ENCODE peak calls at places on chromosome 14, in eight cellular contexts. One of them, this sample, is unnamed. For H3K36me3 and H3K4me1, the result is how much of the 10 kb centered on the place peaks cover.

GRCh38 chr14:68822132-68822651 is 29.3 kb upstream of the ZFP36L1 start:
- DNase-seq in IMR-90: no peak
- DNase-seq in endothelial cell of umbilical vein: no peak
- DNase-seq in astrocyte: no peak
- DNase-seq in cardiac muscle cell: no peak
- DNase-seq in transverse colon: no peak
- DNase-seq in mesendoderm: no peak
- DNase-seq in CD8-positive, alpha-beta T cell: no peak
- DNase-seq in this sample: no peak

GRCh38 chr14:53640695-53641094 is 315.9 kb downstream of the BMP4 start:
- DNase-seq in IMR-90: peak
- DNase-seq in endothelial cell of umbilical vein: peak
- DNase-seq in astrocyte: peak
- DNase-seq in cardiac muscle cell: no peak
- DNase-seq in transverse colon: no peak
- DNase-seq in mesendoderm: no peak
- DNase-seq in CD8-positive, alpha-beta T cell: no peak
- DNase-seq in this sample: no peak

GRCh38 chr14:99231850-99232401 is 40.1 kb downstream of the BCL11B start:
- DNase-seq in IMR-90: no peak
- DNase-seq in endothelial cell of umbilical vein: no peak
- DNase-seq in astrocyte: peak
- DNase-seq in cardiac muscle cell: no peak
- DNase-seq in transverse colon: no peak
- DNase-seq in mesendoderm: peak
- DNase-seq in CD8-positive, alpha-beta T cell: peak
- DNase-seq in this sample: no peak

GRCh38 chr14:50023671-50024490 is 92.5 kb downstream of the VCPKMT start:
- DNase-seq in IMR-90: peak
- DNase-seq in endothelial cell of umbilical vein: no peak
- DNase-seq in astrocyte: peak
- DNase-seq in cardiac muscle cell: peak
- DNase-seq in transverse colon: no peak
- DNase-seq in mesendoderm: no peak
- DNase-seq in CD8-positive, alpha-beta T cell: no peak
- DNase-seq in this sample: no peak

GRCh38 chr14:23056257-23056955 is 914 bp downstream of the CDH24 start:
- DNase-seq in IMR-90: peak
- DNase-seq in endothelial cell of umbilical vein: peak
- DNase-seq in astrocyte: peak
- DNase-seq in cardiac muscle cell: peak
- DNase-seq in transverse colon: peak
- DNase-seq in mesendoderm: peak
- DNase-seq in CD8-positive, alpha-beta T cell: peak
- DNase-seq in this sample: peak

GRCh38 chr14:33377596-33378390 is 439.1 kb downstream of the NPAS3 start:
- DNase-seq in IMR-90: no peak
- DNase-seq in endothelial cell of umbilical vein: no peak
- DNase-seq in astrocyte: peak
- DNase-seq in cardiac muscle cell: no peak
- DNase-seq in transverse colon: no peak
- DNase-seq in mesendoderm: no peak
- DNase-seq in CD8-positive, alpha-beta T cell: no peak
- DNase-seq in this sample: no peak

GRCh38 chr14:61153436-61153835 is 127.7 kb downstream of the TMEM30B start:
- DNase-seq in IMR-90: peak
- DNase-seq in endothelial cell of umbilical vein: no peak
- DNase-seq in astrocyte: peak
- DNase-seq in cardiac muscle cell: no peak
- DNase-seq in transverse colon: no peak
- DNase-seq in mesendoderm: peak
- DNase-seq in CD8-positive, alpha-beta T cell: no peak
- DNase-seq in this sample: no peak

GRCh38 chr14:79051009-79051710 is 881.0 kb downstream of the NRXN3 start:
- DNase-seq in IMR-90: no peak
- DNase-seq in endothelial cell of umbilical vein: no peak
- DNase-seq in astrocyte: no peak
- DNase-seq in cardiac muscle cell: no peak
- DNase-seq in transverse colon: no peak
- DNase-seq in mesendoderm: no peak
- DNase-seq in CD8-positive, alpha-beta T cell: no peak
- DNase-seq in this sample: no peak

GRCh38 chr14:88476375-88476774 is 78.4 kb downstream of the PTPN21 start:
- DNase-seq in IMR-90: no peak
- DNase-seq in endothelial cell of umbilical vein: no peak
- DNase-seq in astrocyte: peak
- DNase-seq in cardiac muscle cell: no peak
- DNase-seq in transverse colon: no peak
- DNase-seq in mesendoderm: no peak
- DNase-seq in CD8-positive, alpha-beta T cell: no peak
- DNase-seq in this sample: no peak

GRCh38 chr14:94638961-94639817 is 27.0 kb downstream of the SERPINA3 start:
- DNase-seq in IMR-90: no peak
- DNase-seq in endothelial cell of umbilical vein: no peak
- DNase-seq in astrocyte: no peak
- DNase-seq in cardiac muscle cell: no peak
- DNase-seq in transverse colon: no peak
- DNase-seq in mesendoderm: no peak
- DNase-seq in CD8-positive, alpha-beta T cell: no peak
- DNase-seq in this sample: no peak

GRCh38 chr14:94313991-94314655 is 9.0 kb downstream of the SERPINA6 start:
- DNase-seq in IMR-90: peak
- DNase-seq in endothelial cell of umbilical vein: no peak
- DNase-seq in astrocyte: peak
- DNase-seq in cardiac muscle cell: peak
- DNase-seq in transverse colon: no peak
- DNase-seq in mesendoderm: no peak
- DNase-seq in CD8-positive, alpha-beta T cell: no peak
- DNase-seq in this sample: peak

GRCh38 chr14:80364274-80364673 is 153.0 kb upstream of the DIO2 start:
- DNase-seq in IMR-90: peak
- DNase-seq in endothelial cell of umbilical vein: peak
- DNase-seq in astrocyte: peak
- DNase-seq in cardiac muscle cell: peak
- DNase-seq in transverse colon: no peak
- DNase-seq in mesendoderm: peak
- DNase-seq in CD8-positive, alpha-beta T cell: no peak
- DNase-seq in this sample: no peak

GRCh38 chr14:89367449-89368120 is 49.4 kb downstream of the FOXN3 start:
- DNase-seq in IMR-90: no peak
- DNase-seq in endothelial cell of umbilical vein: no peak
- DNase-seq in astrocyte: no peak
- DNase-seq in cardiac muscle cell: no peak
- DNase-seq in transverse colon: no peak
- DNase-seq in mesendoderm: no peak
- DNase-seq in CD8-positive, alpha-beta T cell: no peak
- DNase-seq in this sample: peak

GRCh38 chr14:54580933-54581332 is 14.0 kb downstream of the SAMD4A start:
- DNase-seq in IMR-90: no peak
- DNase-seq in endothelial cell of umbilical vein: no peak
- DNase-seq in astrocyte: no peak
- DNase-seq in cardiac muscle cell: no peak
- DNase-seq in transverse colon: no peak
- DNase-seq in mesendoderm: no peak
- DNase-seq in CD8-positive, alpha-beta T cell: no peak
- DNase-seq in this sample: no peak

GRCh38 chr14:61267336-61267735 is 13.8 kb downstream of the TMEM30B start:
- DNase-seq in IMR-90: peak
- DNase-seq in endothelial cell of umbilical vein: no peak
- DNase-seq in astrocyte: no peak
- DNase-seq in cardiac muscle cell: no peak
- DNase-seq in transverse colon: no peak
- DNase-seq in mesendoderm: no peak
- DNase-seq in CD8-positive, alpha-beta T cell: no peak
- DNase-seq in this sample: no peak

GRCh38 chr14:100085451-100085850 is 20.2 kb downstream of the EVL start:
- DNase-seq in IMR-90: no peak
- DNase-seq in endothelial cell of umbilical vein: no peak
- DNase-seq in astrocyte: no peak
- DNase-seq in cardiac muscle cell: no peak
- DNase-seq in transverse colon: no peak
- DNase-seq in mesendoderm: no peak
- DNase-seq in CD8-positive, alpha-beta T cell: no peak
- DNase-seq in this sample: no peak

GRCh38 chr14:49424436-49425331 is 161.5 kb downstream of the RPS29 start:
- DNase-seq in IMR-90: no peak
- DNase-seq in endothelial cell of umbilical vein: no peak
- DNase-seq in astrocyte: no peak
- DNase-seq in cardiac muscle cell: no peak
- DNase-seq in transverse colon: no peak
- DNase-seq in mesendoderm: no peak
- DNase-seq in CD8-positive, alpha-beta T cell: no peak
- DNase-seq in this sample: no peak

GRCh38 chr14:70789361-70789760 is 20.0 kb downstream of the MAP3K9 start:
- DNase-seq in IMR-90: peak
- DNase-seq in endothelial cell of umbilical vein: no peak
- DNase-seq in astrocyte: peak
- DNase-seq in cardiac muscle cell: peak
- DNase-seq in transverse colon: no peak
- DNase-seq in mesendoderm: no peak
- DNase-seq in CD8-positive, alpha-beta T cell: no peak
- DNase-seq in this sample: no peak

GRCh38 chr14:97603201-97603600 is 806.0 kb downstream of the VRK1 start:
- DNase-seq in IMR-90: no peak
- DNase-seq in endothelial cell of umbilical vein: no peak
- DNase-seq in astrocyte: no peak
- DNase-seq in cardiac muscle cell: no peak
- DNase-seq in transverse colon: no peak
- DNase-seq in mesendoderm: no peak
- DNase-seq in CD8-positive, alpha-beta T cell: peak
- DNase-seq in this sample: no peak

GRCh38 chr14:35341454-35342159 is 49.4 kb downstream of the PSMA6 start:
- DNase-seq in IMR-90: peak
- DNase-seq in endothelial cell of umbilical vein: peak
- DNase-seq in astrocyte: peak
- DNase-seq in cardiac muscle cell: peak
- DNase-seq in transverse colon: peak
- DNase-seq in mesendoderm: peak
- DNase-seq in CD8-positive, alpha-beta T cell: peak
- DNase-seq in this sample: peak

GRCh38 chr14:86796221-86797074 is 1196.5 kb downstream of the GALC start:
- DNase-seq in IMR-90: peak
- DNase-seq in endothelial cell of umbilical vein: no peak
- DNase-seq in astrocyte: peak
- DNase-seq in cardiac muscle cell: peak
- DNase-seq in transverse colon: no peak
- DNase-seq in mesendoderm: no peak
- DNase-seq in CD8-positive, alpha-beta T cell: no peak
- DNase-seq in this sample: no peak

GRCh38 chr14:91323031-91323430 is 78.5 kb upstream of the GPR68 start:
- DNase-seq in IMR-90: no peak
- DNase-seq in endothelial cell of umbilical vein: no peak
- DNase-seq in astrocyte: no peak
- DNase-seq in cardiac muscle cell: no peak
- DNase-seq in transverse colon: no peak
- DNase-seq in mesendoderm: no peak
- DNase-seq in CD8-positive, alpha-beta T cell: no peak
- DNase-seq in this sample: no peak
- H3K27ac ChIP-seq in IMR-90: no peak
- H3K27ac ChIP-seq in endothelial cell of umbilical vein: peak
- H3K27ac ChIP-seq in astrocyte: no peak
- H3K27ac ChIP-seq in cardiac muscle cell: no peak
- H3K27ac ChIP-seq in transverse colon: peak
- H3K27ac ChIP-seq in mesendoderm: no peak
- H3K27ac ChIP-seq in CD8-positive, alpha-beta T cell: peak
- H3K27ac ChIP-seq in this sample: peak

GRCh38 chr14:75139185-75139584 is 12.3 kb upstream of the NEK9 start:
- DNase-seq in IMR-90: no peak
- DNase-seq in endothelial cell of umbilical vein: no peak
- DNase-seq in astrocyte: no peak
- DNase-seq in cardiac muscle cell: no peak
- DNase-seq in transverse colon: no peak
- DNase-seq in mesendoderm: no peak
- DNase-seq in CD8-positive, alpha-beta T cell: no peak
- DNase-seq in this sample: no peak
- H3K36me3 ChIP-seq in IMR-90: under half
- H3K36me3 ChIP-seq in endothelial cell of umbilical vein: under half
- H3K36me3 ChIP-seq in astrocyte: under half
- H3K36me3 ChIP-seq in cardiac muscle cell: under half
- H3K36me3 ChIP-seq in transverse colon: under half
- H3K36me3 ChIP-seq in mesendoderm: under half
- H3K36me3 ChIP-seq in CD8-positive, alpha-beta T cell: under half
- H3K36me3 ChIP-seq in this sample: under half

GRCh38 chr14:65303902-65304222 is 108.7 kb upstream of the FUT8 start:
- DNase-seq in IMR-90: no peak
- DNase-seq in endothelial cell of umbilical vein: no peak
- DNase-seq in astrocyte: peak
- DNase-seq in cardiac muscle cell: no peak
- DNase-seq in transverse colon: no peak
- DNase-seq in mesendoderm: no peak
- DNase-seq in CD8-positive, alpha-beta T cell: no peak
- DNase-seq in this sample: no peak

GRCh38 chr14:65303185-65303901 is 109.2 kb upstream of the FUT8 start:
- DNase-seq in IMR-90: peak
- DNase-seq in endothelial cell of umbilical vein: no peak
- DNase-seq in astrocyte: peak
- DNase-seq in cardiac muscle cell: peak
- DNase-seq in transverse colon: no peak
- DNase-seq in mesendoderm: no peak
- DNase-seq in CD8-positive, alpha-beta T cell: no peak
- DNase-seq in this sample: no peak

GRCh38 chr14:65302571-65303184 is 109.9 kb upstream of the FUT8 start:
- DNase-seq in IMR-90: no peak
- DNase-seq in endothelial cell of umbilical vein: no peak
- DNase-seq in astrocyte: no peak
- DNase-seq in cardiac muscle cell: no peak
- DNase-seq in transverse colon: peak
- DNase-seq in mesendoderm: no peak
- DNase-seq in CD8-positive, alpha-beta T cell: peak
- DNase-seq in this sample: no peak

GRCh38 chr14:65304239-65304638 is 108.3 kb upstream of the FUT8 start:
- DNase-seq in IMR-90: no peak
- DNase-seq in endothelial cell of umbilical vein: no peak
- DNase-seq in astrocyte: no peak
- DNase-seq in cardiac muscle cell: no peak
- DNase-seq in transverse colon: peak
- DNase-seq in mesendoderm: no peak
- DNase-seq in CD8-positive, alpha-beta T cell: no peak
- DNase-seq in this sample: no peak

GRCh38 chr14:65304963-65305362 is 107.6 kb upstream of the FUT8 start:
- DNase-seq in IMR-90: no peak
- DNase-seq in endothelial cell of umbilical vein: no peak
- DNase-seq in astrocyte: no peak
- DNase-seq in cardiac muscle cell: no peak
- DNase-seq in transverse colon: no peak
- DNase-seq in mesendoderm: no peak
- DNase-seq in CD8-positive, alpha-beta T cell: no peak
- DNase-seq in this sample: no peak
- H3K4me1 ChIP-seq in IMR-90: under half
- H3K4me1 ChIP-seq in endothelial cell of umbilical vein: under half
- H3K4me1 ChIP-seq in astrocyte: under half
- H3K4me1 ChIP-seq in cardiac muscle cell: under half
- H3K4me1 ChIP-seq in transverse colon: under half
- H3K4me1 ChIP-seq in mesendoderm: under half
- H3K4me1 ChIP-seq in CD8-positive, alpha-beta T cell: under half
- H3K4me1 ChIP-seq in this sample: under half

DNA sequence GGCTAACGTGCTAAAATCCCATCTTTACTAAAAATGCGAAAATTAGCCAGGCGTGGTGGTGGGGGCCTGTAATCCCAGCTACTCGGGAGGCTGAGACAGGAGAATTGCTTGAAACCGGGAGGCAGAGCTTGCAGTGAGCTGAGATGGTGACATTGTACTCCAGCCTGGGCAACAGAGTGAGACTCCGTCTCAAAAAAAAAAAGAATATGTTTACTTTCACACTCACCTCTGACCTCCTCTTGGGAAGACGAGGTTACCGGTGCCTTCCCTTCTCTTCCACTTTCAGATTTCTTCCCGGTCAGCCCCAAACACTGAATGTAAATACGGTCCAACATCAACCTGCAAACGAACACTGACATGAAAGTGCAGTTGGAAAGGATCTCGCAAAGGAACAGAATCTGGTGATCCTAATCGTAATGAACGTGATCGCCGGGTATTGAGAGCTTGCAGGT is 31.8 kb upstream of the PPP1R13B start:
- DNase-seq in IMR-90: no peak
- DNase-seq in endothelial cell of umbilical vein: no peak
- DNase-seq in astrocyte: no peak
- DNase-seq in cardiac muscle cell: no peak
- DNase-seq in transverse colon: no peak
- DNase-seq in mesendoderm: no peak
- DNase-seq in CD8-positive, alpha-beta T cell: no peak
- DNase-seq in this sample: no peak
- H3K27ac ChIP-seq in IMR-90: no peak
- H3K27ac ChIP-seq in endothelial cell of umbilical vein: no peak
- H3K27ac ChIP-seq in astrocyte: no peak
- H3K27ac ChIP-seq in cardiac muscle cell: no peak
- H3K27ac ChIP-seq in transverse colon: peak
- H3K27ac ChIP-seq in mesendoderm: no peak
- H3K27ac ChIP-seq in CD8-positive, alpha-beta T cell: no peak
- H3K27ac ChIP-seq in this sample: peak

This sample was measured in right atrium auricular region.